ENCODE peak calls at places on chromosomes 6 and 20, in five cellular contexts. One of them, this sample, is unnamed.

GRCh38 chr6:140744648-140745320 is 1370.3 kb upstream of the CITED2 start:
- DNase-seq in hepatocyte: no peak
- DNase-seq in thoracic aorta: no peak
- DNase-seq in heart right ventricle: no peak
- DNase-seq in tibial nerve: no peak
- DNase-seq in this sample: no peak

GRCh38 chr20:20409326-20409725 is 41.4 kb downstream of the INSM1 start:
- DNase-seq in thoracic aorta: no peak
- DNase-seq in heart right ventricle: no peak
- DNase-seq in tibial nerve: no peak
- DNase-seq in hepatocyte: no peak
- DNase-seq in this sample: no peak

GRCh38 chr6:40956871-40957270 is 82.2 kb downstream of the UNC5CL start:
- DNase-seq in heart right ventricle: no peak
- DNase-seq in tibial nerve: no peak
- DNase-seq in hepatocyte: no peak
- DNase-seq in thoracic aorta: no peak
- DNase-seq in this sample: no peak

GRCh38 chr20:44247676-44248419 is 740 bp downstream of the GDAP1L1 start:
- DNase-seq in heart right ventricle: peak; percentile 40
- DNase-seq in thoracic aorta: no peak
- DNase-seq in tibial nerve: no peak
- DNase-seq in hepatocyte: peak; percentile 78
- DNase-seq in this sample: no peak

GRCh38 chr6:42724825-42725224 is 2.4 kb upstream of the PRPH2 start:
- DNase-seq in thoracic aorta: no peak
- DNase-seq in heart right ventricle: no peak
- DNase-seq in tibial nerve: no peak
- DNase-seq in hepatocyte: no peak
- DNase-seq in this sample: no peak

GRCh38 chr20:14444106-14444505 is 106.7 kb upstream of the FLRT3 start:
- DNase-seq in hepatocyte: no peak
- DNase-seq in tibial nerve: no peak
- DNase-seq in heart right ventricle: no peak
- DNase-seq in thoracic aorta: no peak
- DNase-seq in this sample: no peak

GRCh38 chr6:33411632-33412005 is 805 bp downstream of the PHF1 start:
- DNase-seq in tibial nerve: no peak
- DNase-seq in heart right ventricle: no peak
- DNase-seq in thoracic aorta: no peak
- DNase-seq in hepatocyte: no peak
- DNase-seq in this sample: no peak

GRCh38 chr6:6749791-6750434 is 161.4 kb downstream of the LY86 start:
- DNase-seq in hepatocyte: peak; percentile 81
- DNase-seq in thoracic aorta: no peak
- DNase-seq in heart right ventricle: peak; percentile 42
- DNase-seq in tibial nerve: peak; percentile 16
- DNase-seq in this sample: no peak

GRCh38 chr6:137043710-137044365 is 927 bp downstream of the IL20RA start:
- DNase-seq in heart right ventricle: no peak
- DNase-seq in thoracic aorta: no peak
- DNase-seq in tibial nerve: no peak
- DNase-seq in hepatocyte: peak; percentile 34
- DNase-seq in this sample: no peak

GRCh38 chr20:35039146-35039545 is 53.5 kb downstream of the TRPC4AP start:
- DNase-seq in thoracic aorta: no peak
- DNase-seq in heart right ventricle: no peak
- DNase-seq in hepatocyte: peak; percentile 79
- DNase-seq in tibial nerve: no peak
- DNase-seq in this sample: no peak

GRCh38 chr6:137708481-137708880 is 158.6 kb upstream of the TNFAIP3 start:
- DNase-seq in hepatocyte: no peak
- DNase-seq in tibial nerve: no peak
- DNase-seq in thoracic aorta: no peak
- DNase-seq in heart right ventricle: no peak
- DNase-seq in this sample: no peak

GRCh38 chr6:165689699-165690098 is 26.7 kb upstream of the PDE10A start:
- DNase-seq in tibial nerve: no peak
- DNase-seq in thoracic aorta: no peak
- DNase-seq in hepatocyte: no peak
- DNase-seq in heart right ventricle: no peak
- DNase-seq in this sample: no peak

GRCh38 chr6:44237813-44238433 is 9.0 kb upstream of the HSP90AB1 start:
- DNase-seq in tibial nerve: peak; percentile 66
- DNase-seq in heart right ventricle: peak; percentile 87
- DNase-seq in thoracic aorta: peak; percentile 84
- DNase-seq in hepatocyte: peak; percentile 92
- DNase-seq in this sample: peak; percentile 87

GRCh38 chr6:137494281-137494966 is at the start of gene OLIG3:
- DNase-seq in thoracic aorta: no peak
- DNase-seq in hepatocyte: no peak
- DNase-seq in heart right ventricle: no peak
- DNase-seq in tibial nerve: no peak
- DNase-seq in this sample: no peak

GRCh38 chr6:43728586-43728985 is 41.0 kb upstream of the MRPS18A start:
- DNase-seq in tibial nerve: no peak
- DNase-seq in thoracic aorta: no peak
- DNase-seq in heart right ventricle: no peak
- DNase-seq in hepatocyte: no peak
- DNase-seq in this sample: no peak

GRCh38 chr6:73743556-73743955 is 47.6 kb downstream of the CD109 start:
- DNase-seq in heart right ventricle: no peak
- DNase-seq in hepatocyte: no peak
- DNase-seq in thoracic aorta: no peak
- DNase-seq in tibial nerve: no peak
- DNase-seq in this sample: no peak

GRCh38 chr20:12068146-12068545 is 150.5 kb downstream of the BTBD3 start:
- DNase-seq in heart right ventricle: no peak
- DNase-seq in tibial nerve: no peak
- DNase-seq in thoracic aorta: no peak
- DNase-seq in hepatocyte: no peak
- DNase-seq in this sample: no peak
- TF ChIP-seq CTCF in heart right ventricle: no peak
- TF ChIP-seq CTCF in tibial nerve: no peak
- TF ChIP-seq CTCF in thoracic aorta: no peak
- TF ChIP-seq CTCF in hepatocyte: no peak
- TF ChIP-seq CTCF in this sample: no peak

DNA sequence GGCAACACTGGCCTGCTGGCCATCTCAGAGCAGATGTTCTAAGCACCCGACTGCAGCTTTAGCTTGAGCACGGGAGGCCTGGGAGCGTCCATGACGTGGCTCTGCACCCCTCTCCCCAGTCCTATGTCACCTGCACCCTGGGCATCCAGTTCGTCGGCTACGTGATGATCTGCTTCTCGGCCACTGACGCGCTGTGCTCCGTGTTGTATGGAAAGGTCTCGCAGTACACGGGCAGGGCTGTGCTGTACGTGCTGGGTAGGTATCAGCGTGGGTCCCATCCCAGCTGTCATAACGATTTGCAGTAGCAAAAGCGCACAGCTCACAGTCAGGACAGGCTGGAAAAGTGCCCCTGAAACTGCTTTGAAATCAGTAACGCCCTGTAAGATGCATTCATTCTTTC is 14.7 kb downstream of the UNC93A start:
- DNase-seq in thoracic aorta: no peak
- DNase-seq in heart right ventricle: no peak
- DNase-seq in hepatocyte: no peak
- DNase-seq in tibial nerve: no peak
- DNase-seq in this sample: no peak
- H3K27me3 ChIP-seq in thoracic aorta: no peaks in the 10 kb centered on the region
- H3K27me3 ChIP-seq in heart right ventricle: peaks cover 5% of the 10 kb centered on the region
- H3K27me3 ChIP-seq in hepatocyte: no peaks in the 10 kb centered on the region
- H3K27me3 ChIP-seq in tibial nerve: no peaks in the 10 kb centered on the region
- H3K27me3 ChIP-seq in this sample: no peaks in the 10 kb centered on the region

GRCh38 chr20:4814696-4815252 is 93.1 kb downstream of the PRND start:
- DNase-seq in thoracic aorta: no peak
- DNase-seq in heart right ventricle: no peak
- DNase-seq in hepatocyte: no peak
- DNase-seq in tibial nerve: no peak
- DNase-seq in this sample: no peak
- TF ChIP-seq CTCF in thoracic aorta: no peak
- TF ChIP-seq CTCF in heart right ventricle: no peak
- TF ChIP-seq CTCF in hepatocyte: no peak
- TF ChIP-seq CTCF in tibial nerve: no peak
- TF ChIP-seq CTCF in this sample: no peak

GRCh38 chr20:46009847-46010246 is 1.1 kb downstream of the MMP9 start:
- DNase-seq in hepatocyte: no peak
- DNase-seq in heart right ventricle: no peak
- DNase-seq in tibial nerve: no peak
- DNase-seq in thoracic aorta: no peak
- DNase-seq in this sample: no peak
- H3K27me3 ChIP-seq in hepatocyte: peaks cover 28% of the 10 kb centered on the region
- H3K27me3 ChIP-seq in heart right ventricle: peaks cover 98% of the 10 kb centered on the region
- H3K27me3 ChIP-seq in tibial nerve: no peaks in the 10 kb centered on the region
- H3K27me3 ChIP-seq in thoracic aorta: peaks cover 31% of the 10 kb centered on the region
- H3K27me3 ChIP-seq in this sample: peaks cover 74% of the 10 kb centered on the region

GRCh38 chr6:84568971-84569370 is 195.4 kb downstream of the TBX18 start:
- DNase-seq in tibial nerve: no peak
- DNase-seq in hepatocyte: peak; percentile 26
- DNase-seq in thoracic aorta: no peak
- DNase-seq in heart right ventricle: no peak
- DNase-seq in this sample: no peak
- TF ChIP-seq CTCF in tibial nerve: peak; percentile 13
- TF ChIP-seq CTCF in hepatocyte: peak; percentile 44
- TF ChIP-seq CTCF in thoracic aorta: no peak
- TF ChIP-seq CTCF in heart right ventricle: peak; percentile 16
- TF ChIP-seq CTCF in this sample: no peak